ENCODE peak calls at places on chromosomes 2 and 18, in six cellular contexts. Z, D, S, J, Y and L are unnamed samples.

GRCh38 chr18:68181956-68182355 is 533.0 kb downstream of the TMX3 start:
- DNase-seq in S (no peak), J (no peak), Y (no peak), Z (no peak), D (no peak), L (no peak)

GRCh38 chr2:62938126-62938525 is 112.5 kb upstream of the OTX1 start:
- DNase-seq in Y (no peak), Z (no peak), S (no peak), D (no peak), J (no peak), L (no peak)

GRCh38 chr18:9333441-9334350 is 877 bp upstream of the TWSG1 start:
- DNase-seq in Y (peak), J (no peak), S (no peak), D (no peak), Z (no peak), L (no peak)

GRCh38 chr2:176885661-176886060 is 326.9 kb upstream of the HNRNPA3 start:
- DNase-seq in Z (no peak), D (no peak), J (no peak), S (no peak), Y (no peak), L (no peak)

GRCh38 chr2:219633276-219634065 is 6.0 kb downstream of the SLC4A3 start:
- DNase-seq in D (no peak), J (no peak), Y (no peak), S (no peak), Z (peak), L (no peak)

GRCh38 chr2:216033403-216033802 is 20.1 kb upstream of the MREG start:
- DNase-seq in J (no peak), D (no peak), Y (no peak), S (no peak), Z (no peak), L (no peak)

GRCh38 chr2:72630767-72631166 is 195.1 kb downstream of the EXOC6B start:
- DNase-seq in S (no peak), D (peak), J (no peak), Y (no peak), Z (no peak), L (no peak)

GRCh38 chr18:68219274-68219673 is 495.6 kb downstream of the TMX3 start:
- DNase-seq in Z (no peak), S (no peak), J (no peak), Y (no peak), D (no peak), L (no peak)

GRCh38 chr2:121237980-121238665 is 46.9 kb downstream of the TFCP2L1 start:
- DNase-seq in D (peak), Z (no peak), Y (no peak), S (no peak), J (no peak), L (no peak)

GRCh38 chr2:148546270-148546669 is 98.3 kb upstream of the EPC2 start:
- DNase-seq in D (no peak), J (no peak), Y (no peak), Z (no peak), S (no peak), L (no peak)

GRCh38 chr18:51621103-51621969 is 423.9 kb upstream of the MEX3C start:
- DNase-seq in Y (no peak), D (peak), J (peak), S (peak), Z (peak), L (peak)

GRCh38 chr18:48948112-48949050 is 2.4 kb downstream of the SMAD7 start:
- DNase-seq in D (no peak), Y (peak), S (peak), J (no peak), Z (peak), L (peak)

GRCh38 chr18:22465859-22466602 is 48.3 kb upstream of the CTAGE1 start:
- DNase-seq in Y (no peak), D (peak), S (no peak), J (no peak), Z (no peak), L (no peak)